ENCODE peak calls at places on chromosome 2, in seven cellular contexts. R is PC-3; W is CD8-positive, alpha-beta memory T cell; A is heart right ventricle; D is uterus; S is heart left ventricle; J is IMR-90. I is an unnamed sample. For H3K4me1, the result is how much of the 10 kb centered on the place peaks cover.

GRCh38 chr2:109674894-109675534 is 60.9 kb downstream of the SOWAHC start:
- DNase-seq in R (no peak), D (no peak), A (no peak), S (no peak), J (no peak), W (no peak), I (no peak)

GRCh38 chr2:5449867-5450266 is 242.3 kb upstream of the SOX11 start:
- DNase-seq in R (no peak), D (no peak), A (no peak), J (no peak), W (no peak), S (no peak), I (no peak)

GRCh38 chr2:1864981-1865421 is 120.7 kb upstream of the PXDN start:
- DNase-seq in A (no peak), R (no peak), W (no peak), D (no peak), S (no peak), J (no peak), I (no peak)

GRCh38 chr2:46438102-46438501 is 41.3 kb upstream of the TMEM247 start:
- DNase-seq in A (no peak), W (no peak), J (no peak), D (no peak), R (no peak), S (no peak), I (no peak)

GRCh38 chr2:74119912-74120825 is 27.5 kb downstream of the BOLA3 start:
- DNase-seq in R (peak), D (peak), J (peak), A (peak), W (peak), S (peak), I (peak)

GRCh38 chr2:187438459-187438858 is 9.6 kb downstream of the CALCRL start:
- DNase-seq in R (no peak), D (no peak), J (no peak), S (no peak), A (no peak), W (no peak), I (no peak)

GRCh38 chr2:212013656-212014055 is 524.9 kb downstream of the ERBB4 start:
- DNase-seq in R (no peak), S (no peak), D (no peak), A (no peak), W (no peak), J (peak), I (no peak)

GRCh38 chr2:70248810-70249438 is 496 bp upstream of the TIA1 start:
- DNase-seq in W (no peak), R (peak), S (no peak), D (peak), A (peak), J (no peak), I (peak)

GRCh38 chr2:75327334-75327733 is 128.0 kb upstream of the TACR1 start:
- DNase-seq in A (no peak), D (no peak), R (no peak), J (no peak), W (no peak), S (no peak), I (no peak)

GRCh38 chr2:64799592-64800252 is 146.0 kb upstream of the SERTAD2 start:
- DNase-seq in J (peak), D (no peak), A (no peak), R (peak), W (no peak), S (no peak), I (no peak)

GRCh38 chr2:191677091-191677645 is 768 bp upstream of the NABP1 start:
- DNase-seq in A (peak), J (peak), R (peak), S (no peak), W (no peak), D (peak), I (no peak)

GRCh38 chr2:64354857-64355680 is 98.9 kb upstream of the LGALSL start:
- DNase-seq in A (no peak), D (no peak), J (peak), R (peak), S (no peak), W (no peak), I (no peak)

GRCh38 chr2:202632682-202633081 is 2.1 kb upstream of the FAM117B start:
- DNase-seq in D (peak), R (no peak), A (peak), W (no peak), J (peak), S (no peak), I (peak)

GRCh38 chr2:169511818-169512217 is 2.3 kb downstream of the KLHL41 start:
- DNase-seq in R (no peak), W (no peak), D (no peak), A (no peak), J (no peak), S (no peak), I (no peak)

GRCh38 chr2:69059731-69060290 is 46.8 kb downstream of the ANTXR1 start:
- DNase-seq in D (no peak), R (no peak), S (no peak), A (no peak), W (no peak), J (peak), I (no peak)

GRCh38 chr2:69827796-69828540 is 1.5 kb upstream of the GMCL1 start:
- DNase-seq in R (no peak), A (no peak), S (no peak), J (no peak), D (no peak), W (no peak), I (no peak)

GRCh38 chr2:75586971-75587370 is 26.2 kb upstream of the EVA1A start:
- DNase-seq in A (no peak), J (no peak), W (no peak), R (no peak), S (no peak), D (no peak), I (no peak)

GRCh38 chr2:172348555-172349288 is 78.7 kb upstream of the ITGA6 start:
- DNase-seq in D (no peak), R (peak), J (no peak), A (no peak), W (no peak), S (no peak), I (no peak)

GRCh38 chr2:217262916-217263315 is 403.1 kb upstream of the TNP1 start:
- DNase-seq in R (no peak), S (no peak), A (no peak), W (no peak), D (no peak), J (no peak), I (no peak)

GRCh38 chr2:128357561-128358370 is 39.1 kb upstream of the HS6ST1 start:
- DNase-seq in S (no peak), D (no peak), A (peak), J (no peak), R (no peak), W (no peak), I (no peak)

GRCh38 chr2:145593991-145594702 is 1074.2 kb upstream of the ZEB2 start:
- DNase-seq in D (no peak), S (no peak), W (no peak), R (peak), J (peak), A (no peak), I (no peak)

GRCh38 chr2:99545066-99545465 is 55.2 kb upstream of the REV1 start:
- DNase-seq in S (no peak), J (peak), D (no peak), W (no peak), A (no peak), R (peak), I (no peak)

GRCh38 chr2:182117203-182117602 is 131.6 kb downstream of the PPP1R1C start:
- DNase-seq in J (peak), R (no peak), D (no peak), W (no peak), S (no peak), A (no peak), I (no peak)

GRCh38 chr2:234304945-234305344 is 191.9 kb downstream of the ARL4C start:
- DNase-seq in J (peak), S (no peak), W (no peak), D (no peak), R (peak), A (no peak), I (no peak)

GRCh38 chr2:7044253-7045250 is 127.3 kb downstream of the RNF144A start:
- DNase-seq in R (peak), W (peak), S (peak), D (peak), J (peak), A (peak), I (peak)

GRCh38 chr2:68292108-68292710 is 27.5 kb downstream of the CNRIP1 start:
- DNase-seq in A (no peak), D (no peak), W (no peak), S (no peak), R (peak), J (peak), I (no peak)

GRCh38 chr2:121944072-121944829 is 188.8 kb downstream of the TSN start:
- DNase-seq in A (no peak), J (peak), R (peak), D (no peak), W (no peak), S (no peak), I (no peak)

GRCh38 chr2:241640165-241640795 is 2.8 kb downstream of the ATG4B start:
- DNase-seq in D (no peak), J (no peak), A (no peak), R (no peak), S (no peak), W (no peak), I (no peak)
- H3K4me3 ChIP-seq in D (no peak), J (no peak), A (no peak), R (no peak), S (no peak), W (no peak), I (no peak)

DNA sequence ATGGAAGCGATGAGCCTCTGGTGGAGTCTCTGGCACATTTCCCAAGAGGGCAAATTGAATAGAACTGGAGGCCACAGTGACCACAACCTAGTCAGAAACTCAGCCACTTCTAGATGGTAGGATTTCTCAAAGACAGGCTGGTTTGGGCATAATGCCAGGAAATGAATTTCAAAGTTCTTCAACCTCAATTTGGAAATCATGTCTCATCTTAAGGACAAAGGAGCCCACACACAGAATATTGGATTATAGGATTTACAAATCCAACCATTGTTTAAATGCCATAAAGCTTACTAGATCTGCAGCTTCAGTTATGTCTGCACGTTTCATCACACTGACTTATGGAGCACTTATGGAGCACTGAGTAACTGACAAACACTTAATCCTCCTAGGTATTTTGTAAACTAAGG is 132.1 kb downstream of the COL6A3 start:
- DNase-seq in J (peak), A (no peak), D (no peak), W (no peak), S (no peak), R (peak), I (no peak)
- H3K4me1 ChIP-seq in J (under half), A (under half), D (under half), W (under half), S (under half), R (under half), I (under half)

GRCh38 chr2:177250461-177250860 is 14.1 kb downstream of the NFE2L2 start:
- DNase-seq in J (no peak), W (no peak), R (no peak), A (no peak), S (no peak), D (no peak), I (no peak)
- H3K4me3 ChIP-seq in J (no peak), W (no peak), R (no peak), A (no peak), S (no peak), D (no peak), I (no peak)

DNA sequence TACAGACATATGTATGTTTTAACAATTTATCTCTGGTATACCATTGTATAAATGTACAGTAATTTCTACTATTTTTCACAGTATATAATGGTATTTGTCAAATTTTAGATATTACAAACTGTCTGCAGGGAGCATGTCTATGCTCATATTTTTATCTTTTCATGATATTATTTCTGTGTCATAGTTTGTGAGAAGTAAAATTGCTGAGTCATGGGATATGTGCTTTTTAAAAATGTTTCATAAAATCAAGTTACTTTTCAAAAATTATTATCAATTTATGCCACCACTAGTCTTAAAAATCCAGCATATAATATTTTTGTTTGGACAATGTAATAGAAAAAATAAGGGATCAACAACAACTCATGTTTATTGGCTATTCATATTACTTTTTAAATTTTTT is 9.1 kb upstream of the ZNF804A start:
- DNase-seq in A (no peak), S (no peak), R (no peak), W (no peak), D (no peak), J (no peak), I (no peak)
- H3K4me1 ChIP-seq in A (under half), S (under half), R (under half), W (under half), D (under half), J (under half), I (under half)

DNA sequence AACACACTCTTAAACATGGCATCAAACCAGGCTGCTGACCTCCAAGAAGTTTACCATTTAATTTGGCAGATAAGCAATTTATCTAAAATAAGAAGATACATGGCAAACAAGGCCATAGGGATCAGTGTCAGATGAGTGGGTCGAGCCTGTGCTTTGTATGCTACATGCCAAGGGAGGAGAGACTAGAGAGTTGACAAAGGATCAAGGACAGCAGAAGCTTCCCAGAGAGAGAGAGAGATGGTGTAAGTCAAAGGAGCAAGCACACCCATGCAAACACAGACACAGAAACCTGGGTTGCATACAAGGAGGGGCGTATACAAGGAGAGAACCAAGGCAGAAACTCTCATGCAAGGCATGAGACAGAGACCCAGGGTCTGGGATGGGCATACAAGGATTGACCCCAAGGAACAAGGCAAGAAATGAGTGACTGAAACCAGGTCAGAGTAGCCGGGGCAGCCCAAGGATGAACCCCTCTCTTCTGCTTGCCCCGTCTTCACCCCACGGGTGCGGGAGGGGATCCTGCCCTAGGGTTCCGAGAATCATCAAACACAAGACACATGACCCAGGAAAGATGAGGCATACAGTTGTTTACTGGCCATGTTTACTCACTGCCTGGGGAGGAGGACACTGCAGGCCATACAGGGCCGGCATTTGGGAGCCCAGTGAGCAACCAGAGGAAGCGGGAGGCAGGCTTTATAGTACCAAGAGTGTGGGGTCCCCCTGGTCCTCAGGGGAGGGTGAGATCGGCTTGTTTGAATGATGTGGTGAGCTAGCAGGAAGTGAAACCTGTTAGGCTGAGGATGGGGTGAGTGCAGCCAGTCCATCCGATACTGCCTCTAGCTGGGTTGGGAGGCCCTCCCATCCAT is 529.2 kb upstream of the ID2 start:
- DNase-seq in R (no peak), J (no peak), A (no peak), W (no peak), D (no peak), S (no peak), I (no peak)
- H3K4me3 ChIP-seq in R (no peak), J (no peak), A (no peak), W (no peak), D (no peak), S (no peak), I (no peak)

DNA sequence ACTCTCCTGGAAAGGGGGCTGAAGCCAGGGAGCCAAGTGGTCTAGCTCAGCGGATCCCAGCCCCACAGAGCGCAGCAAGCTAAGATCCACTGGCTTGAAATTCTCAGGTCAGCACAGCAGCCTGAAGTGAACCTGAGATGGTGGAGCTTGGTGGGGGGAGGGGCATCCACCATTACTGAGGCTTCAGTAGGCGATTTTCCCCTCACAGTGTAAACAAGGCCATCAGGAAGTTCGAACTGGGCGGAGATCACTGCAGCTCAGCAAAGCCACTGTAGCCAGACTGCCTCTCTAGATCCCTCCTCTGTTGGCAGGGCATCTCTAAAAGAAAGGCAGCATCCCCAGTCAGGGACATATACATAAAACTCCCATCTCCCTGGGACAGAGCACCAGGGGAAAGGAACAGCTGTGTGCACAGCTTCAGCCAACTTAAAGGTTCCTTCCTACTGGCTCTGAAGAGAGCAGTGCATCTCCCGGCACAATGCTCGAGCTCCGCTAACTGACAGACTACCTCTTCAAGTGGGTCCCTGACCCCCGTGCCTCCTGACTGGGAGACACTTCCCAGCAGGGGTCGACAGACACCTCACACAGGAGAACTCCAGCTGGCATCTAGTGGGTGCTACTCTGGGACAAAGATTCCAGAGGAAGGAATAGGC is 282.3 kb upstream of the EPC2 start:
- DNase-seq in W (no peak), S (no peak), J (no peak), A (no peak), R (no peak), D (no peak), I (no peak)
- H3K4me1 ChIP-seq in W (under half), S (under half), J (under half), A (under half), R (under half), D (under half), I (under half)

GRCh38 chr2:85729825-85730510 is 23.8 kb upstream of the ATOH8 start:
- DNase-seq in A (no peak), W (no peak), S (no peak), R (no peak), J (no peak), D (no peak), I (no peak)

GRCh38 chr2:85730686-85731085 is 23.1 kb upstream of the ATOH8 start:
- DNase-seq in A (no peak), R (no peak), S (no peak), J (no peak), D (no peak), W (no peak), I (no peak)

GRCh38 chr2:85728342-85728741 is 25.4 kb upstream of the ATOH8 start:
- DNase-seq in W (no peak), D (no peak), R (no peak), J (no peak), A (no peak), S (no peak), I (no peak)

GRCh38 chr2:85727798-85728197 is 26.0 kb upstream of the ATOH8 start:
- DNase-seq in W (no peak), R (no peak), D (no peak), J (no peak), S (no peak), A (no peak), I (no peak)

DNA sequence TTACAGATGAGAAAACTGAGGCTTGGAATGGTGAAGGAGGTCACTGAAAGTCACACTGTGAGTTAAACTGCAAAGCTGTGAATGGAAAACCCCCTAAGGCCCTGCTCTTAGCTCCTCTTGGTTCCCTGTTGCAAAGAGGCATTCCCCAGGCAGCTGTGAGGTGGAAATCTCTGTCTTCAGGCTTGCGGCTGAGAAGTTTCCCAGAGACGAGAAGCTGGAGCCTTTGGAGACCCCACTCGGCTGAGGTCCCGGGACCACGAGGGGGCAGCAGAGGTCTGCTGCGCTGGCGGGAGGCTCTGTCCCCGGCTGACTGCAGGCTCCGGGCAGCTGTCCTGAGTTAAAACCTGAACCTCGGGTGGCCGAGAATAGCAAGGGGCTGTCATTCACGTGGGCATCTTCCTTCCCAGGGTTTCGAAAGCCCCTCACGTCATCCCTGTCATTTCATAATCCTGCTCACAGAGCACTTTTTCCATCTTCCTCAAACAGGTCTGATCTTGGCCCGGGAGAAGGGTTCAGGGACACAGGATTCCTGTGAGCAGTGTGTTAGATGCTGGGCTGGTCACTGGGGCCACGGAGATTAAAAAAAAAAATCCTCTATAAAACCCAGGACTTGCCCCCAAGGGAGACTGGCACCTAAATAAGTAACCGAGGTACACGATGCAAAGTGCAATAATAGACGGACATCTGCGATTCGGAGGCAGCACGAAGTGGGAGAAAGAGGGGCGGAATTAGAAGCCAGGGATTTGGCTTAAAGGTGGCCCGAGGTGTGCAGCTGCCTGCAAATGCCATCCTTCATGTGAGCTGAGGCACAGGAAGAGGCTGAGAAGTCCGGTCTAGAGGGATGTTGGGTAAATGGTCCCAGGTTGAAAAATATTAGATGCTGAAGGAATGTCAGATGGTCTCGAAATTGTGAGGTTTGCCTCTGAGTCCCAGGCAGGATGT is 24.6 kb upstream of the ATOH8 start:
- DNase-seq in W (peak), S (peak), J (peak), A (peak), D (peak), R (peak), I (peak)
- H3K4me3 ChIP-seq in W (no peak), S (no peak), J (no peak), A (no peak), D (no peak), R (no peak), I (no peak)

GRCh38 chr2:236295481-236295880 is 31.3 kb upstream of the ASB18 start:
- DNase-seq in J (no peak), A (no peak), W (no peak), R (no peak), S (no peak), D (no peak), I (no peak)
- H3K4me1 ChIP-seq in J (under half), A (under half), W (under half), R (under half), S (under half), D (under half), I (under half)